ENCODE peak calls at places on chromosomes 3 and 15, in ten cellular contexts. G is fibroblast of pulmonary artery; T is HL-60; W is EL; B is hepatic stellate cell; F is stimulated activated CD4-positive, alpha-beta T cell treated with anti-CD3 and anti-CD28 coated beads, TNF-alpha, amount 100 ng/mL, for 4 hours; H is NK-92 treated with Interleukin-12 subunit alpha and Interleukin-12 subunit beta, amount 100 ng/mL, for 24 hours; K is IMR-90; E is nucleus accumbens; Z is H54. C is an unnamed sample.

GRCh38 chr15:94164202-94164807 is 67.1 kb upstream of the MCTP2 start:
- DNase-seq in G (peak; percentile 35), T (peak; percentile 74), W (peak; percentile 12), B (no peak), F (peak; percentile 21), H (peak; percentile 60), K (peak; percentile 51), E (no peak), Z (peak; percentile 3), C (peak; percentile 78)

GRCh38 chr3:67401911-67402310 is 252.5 kb downstream of the SUCLG2 start:
- DNase-seq in G (no peak), T (peak; percentile 52), W (no peak), B (no peak), F (no peak), H (no peak), K (no peak), E (no peak), Z (no peak), C (no peak)

GRCh38 chr3:174859109-174859735 is at the start of gene NAALADL2:
- DNase-seq in G (no peak), T (no peak), W (no peak), B (no peak), F (no peak), H (no peak), K (no peak), E (no peak), Z (no peak), C (peak; percentile 82)

GRCh38 chr15:69272139-69272538 is 26.6 kb upstream of the PAQR5 start:
- DNase-seq in G (peak; percentile 42), T (no peak), W (no peak), B (no peak), F (no peak), H (no peak), K (no peak), E (no peak), Z (no peak), C (no peak)

GRCh38 chr3:55488398-55489055 is 1.4 kb upstream of the WNT5A start:
- DNase-seq in G (peak; percentile 82), T (no peak), W (peak; percentile 90), B (peak; percentile 88), F (no peak), H (no peak), K (peak; percentile 89), E (no peak), Z (peak; percentile 74), C (peak; percentile 70)

GRCh38 chr15:58574612-58575011 is 142.8 kb downstream of the LIPC start:
- DNase-seq in G (no peak), T (peak; percentile 9), W (no peak), B (no peak), F (no peak), H (no peak), K (no peak), E (no peak), Z (no peak), C (no peak)

GRCh38 chr15:74269362-74270035 is 33.4 kb downstream of the CCDC33 start:
- DNase-seq in G (no peak), T (no peak), W (no peak), B (no peak), F (no peak), H (no peak), K (no peak), E (no peak), Z (no peak), C (no peak)

GRCh38 chr15:75884041-75884440 is 19.6 kb upstream of the FBXO22 start:
- DNase-seq in G (peak; percentile 53), T (no peak), W (peak; percentile 29), B (no peak), F (no peak), H (no peak), K (peak; percentile 67), E (no peak), Z (no peak), C (peak; percentile 15)

GRCh38 chr15:50718700-50719125 is 32.1 kb upstream of the TRPM7 start:
- DNase-seq in G (no peak), T (no peak), W (no peak), B (no peak), F (no peak), H (no peak), K (no peak), E (no peak), Z (no peak), C (no peak)

GRCh38 chr15:45164914-45165313 is 22.9 kb downstream of the SHF start:
- DNase-seq in G (no peak), T (no peak), W (no peak), B (no peak), F (no peak), H (no peak), K (no peak), E (no peak), Z (no peak), C (no peak)

C was measured in PC-3.